ENCODE peak calls at places on chromosomes 16 and 17, in four cellular contexts. C is HCT116, L is H1, K is K562. G is an unnamed sample.
A peak's percentile ranks its signal among the peaks of the same experiment; 100 is the strongest.

GRCh38 chr16:2818278-2818876 is 1.3 kb downstream of the PRSS21 start:
- DNase-seq in C (no peak), L (no peak), K (no peak), G (no peak)

GRCh38 chr16:15961060-15961511 is 11.7 kb downstream of the ABCC1 start:
- DNase-seq in C (no peak), L (no peak), K (no peak), G (no peak)

GRCh38 chr16:14302399-14303181 is 231.5 kb downstream of the MRTFB start:
- DNase-seq in C (no peak), L (no peak), K (peak; percentile 46), G (no peak)

GRCh38 chr17:58371300-58371950 is 19.4 kb upstream of the SUPT4H1 start:
- DNase-seq in C (no peak), L (no peak), K (no peak), G (no peak)

GRCh38 chr17:75131278-75132017 is at the start of gene NT5C:
- DNase-seq in C (no peak), L (peak; percentile 91), K (peak; percentile 92), G (peak; percentile 79)

GRCh38 chr17:42180411-42180921 is 476 bp downstream of the KCNH4 start:
- DNase-seq in C (no peak), L (peak; percentile 75), K (no peak), G (no peak)

GRCh38 chr17:64628641-64629040 is 33.5 kb downstream of the SMURF2 start:
- DNase-seq in C (no peak), L (no peak), K (no peak), G (no peak)

GRCh38 chr16:79600636-79601091 is at the start of gene MAF:
- DNase-seq in C (no peak), L (peak; percentile 86), K (peak; percentile 43), G (peak; percentile 58)

GRCh38 chr17:79223953-79224352 is 149.3 kb downstream of the ENGASE start:
- DNase-seq in C (no peak), L (no peak), K (no peak), G (no peak)

GRCh38 chr17:2170023-2170422 is 115.1 kb downstream of the HIC1 start:
- DNase-seq in C (no peak), L (peak; percentile 58), K (peak; percentile 32), G (peak; percentile 35)

GRCh38 chr17:80339118-80339517 is 75.8 kb upstream of the ENDOV start:
- DNase-seq in C (no peak), L (no peak), K (no peak), G (no peak)

GRCh38 chr17:48542956-48543853 is 1.7 kb downstream of the HOXB2 start:
- DNase-seq in C (no peak), L (peak; percentile 84), K (peak; percentile 79), G (no peak)

GRCh38 chr17:28938552-28938951 is 12.8 kb downstream of the PHF12 start:
- DNase-seq in C (no peak), L (no peak), K (no peak), G (no peak)

GRCh38 chr16:80231888-80232287 is 308.9 kb upstream of the DYNLRB2 start:
- DNase-seq in C (no peak), L (no peak), K (no peak), G (peak; percentile 48)

GRCh38 chr17:44444735-44445105 is 55.3 kb upstream of the ITGA2B start:
- DNase-seq in C (no peak), L (no peak), K (peak; percentile 27), G (no peak)

GRCh38 chr17:42167807-42168206 is 13.0 kb upstream of the RAB5C start:
- DNase-seq in C (no peak), L (no peak), K (no peak), G (no peak)

GRCh38 chr17:9256944-9257629 is 235.8 kb downstream of the NTN1 start:
- DNase-seq in C (no peak), L (no peak), K (no peak), G (no peak)

GRCh38 chr16:1385232-1385631 is 29.3 kb downstream of the UNKL start:
- DNase-seq in C (no peak), L (no peak), K (no peak), G (no peak)

GRCh38 chr16:50653633-50654524 is 27.2 kb downstream of the SNX20 start:
- DNase-seq in C (no peak), L (no peak), K (no peak), G (no peak)

GRCh38 chr17:50141750-50142119 is 8.7 kb downstream of the PPP1R9B start:
- DNase-seq in C (no peak), L (no peak), K (no peak), G (no peak)

GRCh38 chr17:58317421-58318064 is 11.1 kb downstream of the TSPOAP1 start:
- DNase-seq in C (peak; percentile 72), L (peak; percentile 62), K (peak; percentile 58), G (peak; percentile 75)

GRCh38 chr16:56967733-56968132 is 6.0 kb downstream of the CETP start:
- DNase-seq in C (no peak), L (no peak), K (no peak), G (peak; percentile 86)

GRCh38 chr17:67414130-67414529 is 37.0 kb downstream of the PITPNC1 start:
- DNase-seq in C (no peak), L (no peak), K (no peak), G (no peak)

GRCh38 chr17:27430882-27431491 is 25.3 kb upstream of the KSR1 start:
- DNase-seq in C (peak; percentile 28), L (peak; percentile 61), K (peak; percentile 59), G (peak; percentile 34)

GRCh38 chr17:78682363-78682762 is 99.7 kb downstream of the CYTH1 start:
- DNase-seq in C (no peak), L (no peak), K (no peak), G (no peak)

GRCh38 chr17:41519501-41520224 is 973 bp upstream of the KRT15 start:
- DNase-seq in C (no peak), L (no peak), K (peak; percentile 70), G (no peak)

GRCh38 chr16:12099451-12100123 is 123.1 kb downstream of the SNX29 start:
- DNase-seq in C (no peak), L (no peak), K (no peak), G (no peak)

GRCh38 chr17:72188801-72189200 is 68.0 kb downstream of the SOX9 start:
- DNase-seq in C (no peak), L (no peak), K (no peak), G (no peak)

GRCh38 chr17:72191356-72191755 is 70.5 kb downstream of the SOX9 start:
- DNase-seq in C (no peak), L (no peak), K (no peak), G (no peak)

GRCh38 chr17:72191901-72192300 is 71.1 kb downstream of the SOX9 start:
- DNase-seq in C (no peak), L (no peak), K (no peak), G (no peak)

GRCh38 chr17:72187544-72187943 is 66.7 kb downstream of the SOX9 start:
- DNase-seq in C (no peak), L (no peak), K (no peak), G (no peak)

DNA sequence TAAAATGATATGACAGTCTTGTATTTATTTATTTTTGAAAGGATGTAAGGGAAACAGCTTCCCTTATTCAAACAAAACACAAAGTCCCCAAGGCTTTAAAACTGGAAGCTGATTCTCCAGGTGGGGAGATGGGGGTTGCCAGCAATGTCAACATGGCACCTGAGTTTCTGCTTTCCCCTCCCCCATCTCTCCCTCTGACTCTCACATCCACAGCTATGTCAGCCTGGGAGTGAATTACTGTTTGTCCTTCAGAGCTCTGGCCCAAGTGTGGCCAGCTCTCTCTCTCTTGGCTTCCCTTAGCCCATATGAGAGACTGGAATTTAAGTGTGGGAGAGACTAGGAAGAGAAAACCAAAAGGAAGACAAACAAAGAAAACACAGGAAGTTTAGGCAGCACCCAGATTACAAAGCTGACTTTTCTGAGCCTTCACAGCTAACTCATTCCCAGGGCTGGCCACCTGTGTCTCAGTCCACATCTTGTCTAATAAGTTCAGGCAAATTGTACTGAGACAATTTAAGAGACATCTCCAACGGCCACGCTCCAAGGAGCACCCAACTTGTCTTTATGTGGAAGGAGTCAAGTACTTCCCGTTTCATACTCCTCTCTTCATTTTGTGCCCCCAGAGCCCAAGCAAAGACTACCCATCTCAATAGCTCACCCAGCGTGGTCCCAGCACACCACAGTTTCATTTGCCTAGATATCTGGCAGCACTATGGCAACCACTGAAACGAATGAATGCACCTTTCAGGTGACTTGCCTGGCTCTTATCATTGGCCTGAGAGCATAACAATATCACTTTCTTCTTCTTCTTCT is 69.2 kb downstream of the SOX9 start:
- DNase-seq in C (no peak), L (no peak), K (no peak), G (no peak)
- TF ChIP-seq FOSL1 in C (no peak), L (no peak), K (no peak), G (no peak)

GRCh38 chr17:55601874-55602364 is 90.7 kb upstream of the SMIM36 start:
- DNase-seq in C (peak; percentile 41), L (peak; percentile 58), K (peak; percentile 43), G (peak; percentile 39)
- TF ChIP-seq YY1 in C (no peak), L (no peak), K (no peak), G (no peak)

DNA sequence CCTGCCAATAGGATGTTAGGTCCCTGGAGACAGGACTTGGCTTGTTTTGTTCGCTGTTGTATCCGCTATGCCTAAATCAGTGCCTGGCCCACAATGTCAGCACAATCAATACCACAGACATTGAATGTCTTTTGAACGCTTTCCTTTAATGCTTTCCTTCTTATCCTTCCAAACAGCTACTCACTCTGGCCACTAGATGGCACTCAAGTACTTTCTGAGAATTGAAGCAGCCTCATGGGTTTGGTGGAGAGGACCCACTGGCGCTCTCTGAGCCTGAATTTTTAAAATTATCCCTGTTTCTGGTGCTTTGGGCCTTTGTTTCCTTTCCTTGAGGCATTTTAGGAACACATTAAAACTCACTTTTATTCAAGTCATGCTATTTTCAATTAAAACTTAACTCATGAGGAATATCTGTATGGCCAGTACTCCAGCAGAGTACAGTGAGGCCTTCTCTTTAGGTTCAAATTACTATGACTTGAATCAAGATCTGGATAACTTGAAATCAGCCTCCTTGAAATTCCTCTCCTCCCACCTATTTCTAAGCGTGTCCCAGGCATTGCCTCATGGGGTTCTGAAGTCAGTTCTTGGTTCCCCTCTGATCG is 3.2 kb upstream of the NLRP1 start:
- DNase-seq in C (peak; percentile 68), L (no peak), K (peak; percentile 73), G (peak; percentile 81)
- TF ChIP-seq FOSL1 in C (no peak), L (no peak), K (no peak), G (no peak)

GRCh38 chr17:17846645-17847044 is 9.9 kb upstream of the SREBF1 start:
- DNase-seq in C (no peak), L (no peak), K (no peak), G (no peak)

GRCh38 chr17:17846003-17846402 is 9.2 kb upstream of the SREBF1 start:
- DNase-seq in C (no peak), L (no peak), K (no peak), G (no peak)

GRCh38 chr17:17844079-17844478 is 7.3 kb upstream of the SREBF1 start:
- DNase-seq in C (no peak), L (no peak), K (no peak), G (no peak)

GRCh38 chr17:17844500-17844899 is 7.7 kb upstream of the SREBF1 start:
- DNase-seq in C (no peak), L (no peak), K (no peak), G (no peak)

DNA sequence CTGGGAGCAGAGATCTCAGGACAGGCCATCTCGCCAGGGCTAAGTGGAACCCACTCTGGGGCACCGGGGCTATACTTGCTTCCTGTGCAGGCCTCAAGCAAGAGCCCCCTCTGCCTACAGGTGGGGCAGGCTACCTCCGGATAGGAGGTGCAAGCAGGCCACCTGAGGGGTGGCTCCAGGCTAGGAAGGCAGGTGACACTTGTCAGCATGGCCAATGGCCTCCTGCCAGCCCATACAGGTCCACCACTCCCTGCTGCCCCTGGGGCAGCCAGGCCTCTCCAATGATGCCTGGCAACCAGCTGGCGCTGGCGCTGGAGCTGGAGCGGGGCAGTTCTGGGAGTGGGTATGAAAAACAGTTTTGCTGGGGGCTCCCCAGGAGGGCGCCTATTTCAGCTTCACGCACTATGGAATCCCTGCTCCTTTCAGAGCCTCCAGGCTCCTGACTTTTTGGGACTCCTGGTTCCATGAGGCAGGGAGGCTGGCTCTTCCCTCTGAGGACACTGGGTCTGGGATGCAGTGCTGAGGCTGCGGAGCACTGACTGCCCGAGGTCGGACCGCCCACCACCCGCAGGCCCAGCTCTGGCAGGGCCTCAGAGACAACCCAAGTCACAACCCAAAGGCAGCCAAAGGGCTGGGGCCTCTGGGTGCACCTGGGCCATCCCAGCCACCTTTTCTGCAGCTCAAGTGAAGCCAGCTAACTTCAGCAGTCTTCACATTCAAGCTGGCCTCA is 8.4 kb upstream of the SREBF1 start:
- DNase-seq in C (no peak), L (no peak), K (no peak), G (no peak)
- TF ChIP-seq YY1 in C (no peak), L (no peak), K (no peak), G (no peak)

G was measured in HepG2.